ENCODE peak calls at places on chromosomes 11 and 22, in nine cellular contexts. A is esophagus muscularis mucosa; M is smooth muscle cell of the brain vasculature; E is NCI-H774; X is activated T-helper 9 cell treated with anti-CD3 and anti-CD28 coated beads, Interleukin-2, amount 50 U/mL, for 16 hours; Y is NCI-H2029 treated with DMSO at 0.1 percent for 48 hours; I is T-cell; H is fibroblast of villous mesenchyme; P is NCI-H446. D is an unnamed sample.

GRCh38 chr22:46331496-46331895 is 4.0 kb upstream of the TRMU start:
- DNase-seq in A (no peak), M (no peak), E (no peak), X (no peak), Y (no peak), I (no peak), H (no peak), P (no peak), D (no peak)

GRCh38 chr11:69166186-69167115 is 10.7 kb downstream of the SMIM38 start:
- DNase-seq in A (no peak), M (peak), E (no peak), X (no peak), Y (no peak), I (no peak), H (peak), P (no peak), D (no peak)

GRCh38 chr22:38353142-38353629 is 36.0 kb upstream of the CSNK1E start:
- DNase-seq in A (peak), M (peak), E (no peak), X (peak), Y (no peak), I (peak), H (peak), P (peak), D (peak)

GRCh38 chr11:62715150-62716130 is 8.0 kb downstream of the GNG3 start:
- DNase-seq in A (no peak), M (no peak), E (no peak), X (no peak), Y (no peak), I (no peak), H (no peak), P (no peak), D (no peak)

GRCh38 chr11:107593941-107594340 is 3.0 kb downstream of the ELMOD1 start:
- DNase-seq in A (no peak), M (no peak), E (no peak), X (no peak), Y (no peak), I (no peak), H (no peak), P (no peak), D (no peak)

GRCh38 chr22:31972180-31972579 is 27.8 kb downstream of the YWHAH start:
- DNase-seq in A (no peak), M (no peak), E (no peak), X (no peak), Y (no peak), I (no peak), H (no peak), P (no peak), D (no peak)

GRCh38 chr22:41619979-41620645 is 731 bp downstream of the DESI1 start:
- DNase-seq in A (no peak), M (no peak), E (no peak), X (peak), Y (no peak), I (peak), H (peak), P (peak), D (peak)

GRCh38 chr11:1889941-1890855 is 1.5 kb downstream of the PRR33 start:
- DNase-seq in A (no peak), M (no peak), E (no peak), X (no peak), Y (no peak), I (no peak), H (no peak), P (no peak), D (no peak)

GRCh38 chr11:60768202-60768601 is 11.5 kb downstream of the MS4A15 start:
- DNase-seq in A (no peak), M (no peak), E (no peak), X (no peak), Y (no peak), I (no peak), H (no peak), P (no peak), D (no peak)

GRCh38 chr11:73538381-73538872 is 59.5 kb downstream of the FAM168A start:
- DNase-seq in A (no peak), M (no peak), E (no peak), X (no peak), Y (no peak), I (no peak), H (no peak), P (peak), D (peak)

GRCh38 chr11:67298786-67299185 is 4.5 kb upstream of the SSH3 start:
- DNase-seq in A (no peak), M (no peak), E (no peak), X (no peak), Y (no peak), I (no peak), H (no peak), P (no peak), D (no peak)

GRCh38 chr11:60970369-60970774 is 1.1 kb upstream of the CD6 start:
- DNase-seq in A (no peak), M (no peak), E (peak), X (peak), Y (peak), I (peak), H (peak), P (peak), D (no peak)

GRCh38 chr11:68966894-68967780 is 13.6 kb downstream of the MRGPRD start:
- DNase-seq in A (no peak), M (no peak), E (no peak), X (no peak), Y (no peak), I (no peak), H (no peak), P (no peak), D (no peak)

GRCh38 chr11:124896821-124897391 is 759 bp downstream of the ROBO4 start:
- DNase-seq in A (no peak), M (no peak), E (no peak), X (no peak), Y (no peak), I (no peak), H (no peak), P (peak), D (no peak)

GRCh38 chr11:20097319-20098221 is 62.7 kb downstream of the DBX1 start:
- DNase-seq in A (no peak), M (peak), E (peak), X (no peak), Y (peak), I (no peak), H (peak), P (peak), D (no peak)

GRCh38 chr11:69497221-69497787 is 15.8 kb downstream of the LINC01488 start:
- DNase-seq in A (no peak), M (peak), E (no peak), X (no peak), Y (no peak), I (no peak), H (peak), P (no peak), D (peak)

GRCh38 chr11:17719028-17719939 is at the start of gene MYOD1:
- DNase-seq in A (no peak), M (no peak), E (no peak), X (no peak), Y (no peak), I (no peak), H (no peak), P (no peak), D (no peak)

GRCh38 chr22:48101704-48102103 is 1339.3 kb downstream of the TBC1D22A start:
- DNase-seq in A (no peak), M (no peak), E (no peak), X (no peak), Y (no peak), I (no peak), H (no peak), P (no peak), D (no peak)

D was measured in globus pallidus.